ENCODE peak calls at places on chromosomes 1 and 21, in eight cellular contexts. One of them, this sample, is unnamed.
A peak's percentile ranks its signal among the peaks of the same experiment; 100 is the strongest.

GRCh38 chr1:21868941-21869454 is 56.9 kb downstream of the LDLRAD2 start:
- DNase-seq in pancreas: no peak
- DNase-seq in left lung: peak; percentile 51
- DNase-seq in adrenal gland: no peak
- DNase-seq in cardiac fibroblast: no peak
- DNase-seq in mammary epithelial cell: no peak
- DNase-seq in fibroblast of the aortic adventitia: no peak
- DNase-seq in prostate gland: no peak
- DNase-seq in this sample: no peak

GRCh38 chr1:117146570-117147340 is 25.2 kb upstream of the TRIM45 start:
- DNase-seq in pancreas: peak; percentile 10
- DNase-seq in left lung: no peak
- DNase-seq in adrenal gland: no peak
- DNase-seq in cardiac fibroblast: peak; percentile 87
- DNase-seq in mammary epithelial cell: peak; percentile 73
- DNase-seq in fibroblast of the aortic adventitia: peak; percentile 94
- DNase-seq in prostate gland: no peak
- DNase-seq in this sample: no peak

GRCh38 chr21:41216486-41216885 is 48.5 kb downstream of the BACE2 start:
- DNase-seq in pancreas: no peak
- DNase-seq in left lung: no peak
- DNase-seq in adrenal gland: no peak
- DNase-seq in cardiac fibroblast: no peak
- DNase-seq in mammary epithelial cell: peak; percentile 74
- DNase-seq in fibroblast of the aortic adventitia: no peak
- DNase-seq in prostate gland: peak; percentile 35
- DNase-seq in this sample: no peak

GRCh38 chr1:11882814-11883538 is 24.2 kb upstream of the NPPB start:
- DNase-seq in pancreas: peak; percentile 85
- DNase-seq in left lung: peak; percentile 84
- DNase-seq in adrenal gland: peak; percentile 72
- DNase-seq in cardiac fibroblast: no peak
- DNase-seq in mammary epithelial cell: no peak
- DNase-seq in fibroblast of the aortic adventitia: no peak
- DNase-seq in prostate gland: no peak
- DNase-seq in this sample: no peak

GRCh38 chr1:7617826-7618225 is 153.3 kb upstream of the VAMP3 start:
- DNase-seq in pancreas: no peak
- DNase-seq in left lung: no peak
- DNase-seq in adrenal gland: no peak
- DNase-seq in cardiac fibroblast: no peak
- DNase-seq in mammary epithelial cell: no peak
- DNase-seq in fibroblast of the aortic adventitia: no peak
- DNase-seq in prostate gland: no peak
- DNase-seq in this sample: no peak

GRCh38 chr1:165907256-165907857 is 79.9 kb downstream of the UCK2 start:
- DNase-seq in pancreas: no peak
- DNase-seq in left lung: no peak
- DNase-seq in adrenal gland: no peak
- DNase-seq in cardiac fibroblast: no peak
- DNase-seq in mammary epithelial cell: no peak
- DNase-seq in fibroblast of the aortic adventitia: peak; percentile 49
- DNase-seq in prostate gland: no peak
- DNase-seq in this sample: no peak

GRCh38 chr1:56617141-56617540 is 28.0 kb upstream of the PRKAA2 start:
- DNase-seq in pancreas: no peak
- DNase-seq in left lung: no peak
- DNase-seq in adrenal gland: no peak
- DNase-seq in cardiac fibroblast: peak; percentile 32
- DNase-seq in mammary epithelial cell: peak; percentile 4
- DNase-seq in fibroblast of the aortic adventitia: no peak
- DNase-seq in prostate gland: no peak
- DNase-seq in this sample: no peak

GRCh38 chr1:150160964-150161626 is 11.4 kb downstream of the PLEKHO1 start:
- DNase-seq in pancreas: no peak
- DNase-seq in left lung: no peak
- DNase-seq in adrenal gland: no peak
- DNase-seq in cardiac fibroblast: peak; percentile 47
- DNase-seq in mammary epithelial cell: no peak
- DNase-seq in fibroblast of the aortic adventitia: no peak
- DNase-seq in prostate gland: no peak
- DNase-seq in this sample: no peak

GRCh38 chr1:152325111-152325510 is at the start of gene FLG:
- DNase-seq in pancreas: no peak
- DNase-seq in left lung: no peak
- DNase-seq in adrenal gland: no peak
- DNase-seq in cardiac fibroblast: no peak
- DNase-seq in mammary epithelial cell: peak; percentile 70
- DNase-seq in fibroblast of the aortic adventitia: no peak
- DNase-seq in prostate gland: no peak
- DNase-seq in this sample: no peak

GRCh38 chr21:39776589-39776988 is 31.6 kb downstream of the IGSF5 start:
- DNase-seq in pancreas: no peak
- DNase-seq in left lung: no peak
- DNase-seq in adrenal gland: no peak
- DNase-seq in cardiac fibroblast: no peak
- DNase-seq in mammary epithelial cell: no peak
- DNase-seq in fibroblast of the aortic adventitia: no peak
- DNase-seq in prostate gland: no peak
- DNase-seq in this sample: peak; percentile 24

GRCh38 chr1:164611754-164612642 is 53.0 kb downstream of the PBX1 start:
- DNase-seq in pancreas: peak; percentile 86
- DNase-seq in left lung: no peak
- DNase-seq in adrenal gland: peak; percentile 68
- DNase-seq in cardiac fibroblast: peak; percentile 72
- DNase-seq in mammary epithelial cell: peak; percentile 92
- DNase-seq in fibroblast of the aortic adventitia: peak; percentile 84
- DNase-seq in prostate gland: peak; percentile 86
- DNase-seq in this sample: peak; percentile 74

GRCh38 chr1:39129514-39129913 is 75.0 kb upstream of the MACF1 start:
- DNase-seq in pancreas: no peak
- DNase-seq in left lung: no peak
- DNase-seq in adrenal gland: no peak
- DNase-seq in cardiac fibroblast: peak; percentile 58
- DNase-seq in mammary epithelial cell: peak; percentile 46
- DNase-seq in fibroblast of the aortic adventitia: peak; percentile 64
- DNase-seq in prostate gland: peak; percentile 15
- DNase-seq in this sample: no peak

GRCh38 chr1:246476771-246477170 is 30.3 kb downstream of the SMYD3 start:
- DNase-seq in pancreas: no peak
- DNase-seq in left lung: no peak
- DNase-seq in adrenal gland: no peak
- DNase-seq in cardiac fibroblast: no peak
- DNase-seq in mammary epithelial cell: no peak
- DNase-seq in fibroblast of the aortic adventitia: no peak
- DNase-seq in prostate gland: no peak
- DNase-seq in this sample: peak; percentile 54

GRCh38 chr1:187491082-187491720 is 662.5 kb downstream of the PLA2G4A start:
- DNase-seq in pancreas: no peak
- DNase-seq in left lung: no peak
- DNase-seq in adrenal gland: no peak
- DNase-seq in cardiac fibroblast: no peak
- DNase-seq in mammary epithelial cell: peak; percentile 29
- DNase-seq in fibroblast of the aortic adventitia: no peak
- DNase-seq in prostate gland: no peak
- DNase-seq in this sample: no peak

GRCh38 chr1:5616366-5617178 is 375.7 kb downstream of the NPHP4 start:
- DNase-seq in pancreas: no peak
- DNase-seq in left lung: peak; percentile 20
- DNase-seq in adrenal gland: peak; percentile 39
- DNase-seq in cardiac fibroblast: no peak
- DNase-seq in mammary epithelial cell: no peak
- DNase-seq in fibroblast of the aortic adventitia: no peak
- DNase-seq in prostate gland: no peak
- DNase-seq in this sample: no peak

GRCh38 chr1:24321150-24321549 is 2.0 kb downstream of the GRHL3 start:
- DNase-seq in pancreas: no peak
- DNase-seq in left lung: no peak
- DNase-seq in adrenal gland: no peak
- DNase-seq in cardiac fibroblast: no peak
- DNase-seq in mammary epithelial cell: peak; percentile 43
- DNase-seq in fibroblast of the aortic adventitia: no peak
- DNase-seq in prostate gland: no peak
- DNase-seq in this sample: no peak

GRCh38 chr1:66439028-66439427 is 94.9 kb upstream of the SGIP1 start:
- DNase-seq in pancreas: no peak
- DNase-seq in left lung: no peak
- DNase-seq in adrenal gland: no peak
- DNase-seq in cardiac fibroblast: peak; percentile 63
- DNase-seq in mammary epithelial cell: peak; percentile 17
- DNase-seq in fibroblast of the aortic adventitia: peak; percentile 34
- DNase-seq in prostate gland: no peak
- DNase-seq in this sample: no peak

GRCh38 chr21:30577766-30578165 is 12.4 kb downstream of the KRTAP22-2 start:
- DNase-seq in pancreas: no peak
- DNase-seq in left lung: no peak
- DNase-seq in adrenal gland: no peak
- DNase-seq in cardiac fibroblast: no peak
- DNase-seq in mammary epithelial cell: peak; percentile 23
- DNase-seq in fibroblast of the aortic adventitia: no peak
- DNase-seq in prostate gland: no peak
- DNase-seq in this sample: no peak

GRCh38 chr1:147812799-147813198 is 52.4 kb upstream of the GJA5 start:
- DNase-seq in pancreas: no peak
- DNase-seq in left lung: no peak
- DNase-seq in adrenal gland: no peak
- DNase-seq in cardiac fibroblast: peak; percentile 28
- DNase-seq in mammary epithelial cell: no peak
- DNase-seq in fibroblast of the aortic adventitia: peak; percentile 58
- DNase-seq in prostate gland: no peak
- DNase-seq in this sample: no peak

GRCh38 chr1:55724551-55725325 is 509.6 kb upstream of the USP24 start:
- DNase-seq in pancreas: no peak
- DNase-seq in left lung: no peak
- DNase-seq in adrenal gland: no peak
- DNase-seq in cardiac fibroblast: peak; percentile 93
- DNase-seq in mammary epithelial cell: no peak
- DNase-seq in fibroblast of the aortic adventitia: peak; percentile 96
- DNase-seq in prostate gland: no peak
- DNase-seq in this sample: no peak

GRCh38 chr1:41538741-41539415 is 54.4 kb upstream of the EDN2 start:
- DNase-seq in pancreas: no peak
- DNase-seq in left lung: no peak
- DNase-seq in adrenal gland: no peak
- DNase-seq in cardiac fibroblast: no peak
- DNase-seq in mammary epithelial cell: no peak
- DNase-seq in fibroblast of the aortic adventitia: no peak
- DNase-seq in prostate gland: no peak
- DNase-seq in this sample: no peak

GRCh38 chr1:25993197-25993951 is 4.5 kb downstream of the PAFAH2 start:
- DNase-seq in pancreas: no peak
- DNase-seq in left lung: no peak
- DNase-seq in adrenal gland: no peak
- DNase-seq in cardiac fibroblast: no peak
- DNase-seq in mammary epithelial cell: no peak
- DNase-seq in fibroblast of the aortic adventitia: no peak
- DNase-seq in prostate gland: no peak
- DNase-seq in this sample: no peak

GRCh38 chr1:54542120-54542961 is 5.7 kb upstream of the ACOT11 start:
- DNase-seq in pancreas: peak; percentile 46
- DNase-seq in left lung: peak; percentile 92
- DNase-seq in adrenal gland: peak; percentile 80
- DNase-seq in cardiac fibroblast: peak; percentile 65
- DNase-seq in mammary epithelial cell: peak; percentile 99
- DNase-seq in fibroblast of the aortic adventitia: peak; percentile 36
- DNase-seq in prostate gland: peak; percentile 83
- DNase-seq in this sample: peak; percentile 73

GRCh38 chr1:36843906-36844610 is 190.3 kb downstream of the GRIK3 start:
- DNase-seq in pancreas: no peak
- DNase-seq in left lung: no peak
- DNase-seq in adrenal gland: no peak
- DNase-seq in cardiac fibroblast: no peak
- DNase-seq in mammary epithelial cell: no peak
- DNase-seq in fibroblast of the aortic adventitia: no peak
- DNase-seq in prostate gland: no peak
- DNase-seq in this sample: no peak

GRCh38 chr21:31660134-31660565 is 657 bp downstream of the SOD1 start:
- DNase-seq in pancreas: peak; percentile 32
- DNase-seq in left lung: no peak
- DNase-seq in adrenal gland: peak; percentile 71
- DNase-seq in cardiac fibroblast: peak; percentile 30
- DNase-seq in mammary epithelial cell: peak; percentile 29
- DNase-seq in fibroblast of the aortic adventitia: no peak
- DNase-seq in prostate gland: peak; percentile 22
- DNase-seq in this sample: no peak

DNA sequence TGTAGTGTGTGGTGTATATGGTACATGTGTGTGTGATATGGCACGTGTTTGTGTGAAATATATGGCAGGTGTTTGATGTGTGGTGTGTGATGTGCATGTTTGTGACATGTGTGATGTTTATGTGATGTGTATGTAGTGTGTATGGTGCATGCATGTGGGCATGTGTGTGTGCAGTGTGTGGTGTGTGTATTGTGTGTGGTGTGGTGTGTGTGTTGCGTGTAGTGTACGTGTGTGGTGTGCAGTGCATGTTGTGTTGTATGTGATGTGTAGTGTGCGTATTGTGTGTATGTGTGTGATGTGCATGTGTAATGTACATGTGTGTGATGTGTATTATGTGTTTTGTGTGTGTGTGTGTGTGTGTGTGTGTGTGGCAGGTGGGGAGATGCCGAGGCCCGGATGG is 65.7 kb downstream of the SLC19A1 start:
- DNase-seq in pancreas: no peak
- DNase-seq in left lung: peak; percentile 23
- DNase-seq in adrenal gland: no peak
- DNase-seq in cardiac fibroblast: no peak
- DNase-seq in mammary epithelial cell: no peak
- DNase-seq in fibroblast of the aortic adventitia: no peak
- DNase-seq in prostate gland: no peak
- DNase-seq in this sample: no peak
- H3K4me3 ChIP-seq in pancreas: no peak overlapping the region
- H3K4me3 ChIP-seq in left lung: no peak overlapping the region
- H3K4me3 ChIP-seq in adrenal gland: no peak overlapping the region
- H3K4me3 ChIP-seq in cardiac fibroblast: no peak overlapping the region
- H3K4me3 ChIP-seq in mammary epithelial cell: no peak overlapping the region
- H3K4me3 ChIP-seq in fibroblast of the aortic adventitia: no peak overlapping the region
- H3K4me3 ChIP-seq in prostate gland: no peak overlapping the region
- H3K4me3 ChIP-seq in this sample: no peak overlapping the region

GRCh38 chr21:37916795-37917142 is 512 bp upstream of the KCNJ6 start:
- DNase-seq in pancreas: no peak
- DNase-seq in left lung: peak; percentile 68
- DNase-seq in adrenal gland: no peak
- DNase-seq in cardiac fibroblast: no peak
- DNase-seq in mammary epithelial cell: no peak
- DNase-seq in fibroblast of the aortic adventitia: no peak
- DNase-seq in prostate gland: no peak
- DNase-seq in this sample: no peak
- TF ChIP-seq CTCF in pancreas: no peak
- TF ChIP-seq CTCF in left lung: no peak
- TF ChIP-seq CTCF in adrenal gland: no peak
- TF ChIP-seq CTCF in cardiac fibroblast: peak; percentile 14
- TF ChIP-seq CTCF in mammary epithelial cell: peak; percentile 5
- TF ChIP-seq CTCF in fibroblast of the aortic adventitia: no peak
- TF ChIP-seq CTCF in prostate gland: no peak
- TF ChIP-seq CTCF in this sample: peak; percentile 40

GRCh38 chr1:2132222-2133038 is 62.1 kb downstream of the FAAP20 start:
- DNase-seq in pancreas: no peak
- DNase-seq in left lung: peak; percentile 71
- DNase-seq in adrenal gland: peak; percentile 72
- DNase-seq in cardiac fibroblast: peak; percentile 86
- DNase-seq in mammary epithelial cell: peak; percentile 69
- DNase-seq in fibroblast of the aortic adventitia: peak; percentile 57
- DNase-seq in prostate gland: no peak
- DNase-seq in this sample: no peak
- H3K4me3 ChIP-seq in pancreas: no peak overlapping the region
- H3K4me3 ChIP-seq in left lung: peak overlapping the region; percentile 28
- H3K4me3 ChIP-seq in adrenal gland: no peak overlapping the region
- H3K4me3 ChIP-seq in cardiac fibroblast: peak overlapping the region; percentile 44
- H3K4me3 ChIP-seq in mammary epithelial cell: peak overlapping the region; percentile 45
- H3K4me3 ChIP-seq in fibroblast of the aortic adventitia: peak overlapping the region; percentile 65
- H3K4me3 ChIP-seq in prostate gland: peak overlapping the region; percentile 29
- H3K4me3 ChIP-seq in this sample: peak overlapping the region; percentile 57

GRCh38 chr1:1014896-1015681 is 1.8 kb downstream of the ISG15 start:
- DNase-seq in pancreas: peak; percentile 13
- DNase-seq in left lung: no peak
- DNase-seq in adrenal gland: no peak
- DNase-seq in cardiac fibroblast: no peak
- DNase-seq in mammary epithelial cell: no peak
- DNase-seq in fibroblast of the aortic adventitia: no peak
- DNase-seq in prostate gland: no peak
- DNase-seq in this sample: no peak
- TF ChIP-seq CTCF in pancreas: no peak
- TF ChIP-seq CTCF in left lung: no peak
- TF ChIP-seq CTCF in adrenal gland: no peak
- TF ChIP-seq CTCF in cardiac fibroblast: peak; percentile 37
- TF ChIP-seq CTCF in mammary epithelial cell: peak; percentile 51
- TF ChIP-seq CTCF in fibroblast of the aortic adventitia: peak; percentile 21
- TF ChIP-seq CTCF in prostate gland: no peak
- TF ChIP-seq CTCF in this sample: peak; percentile 70

This sample was measured in retinal pigment epithelial cell.